ENCODE peak calls at places on chromosome 4, in eight cellular contexts. Q is CD4-positive, alpha-beta T cell; C is kidney glomerular epithelial cell; I is RPMI7951; K is activated T-cell treated with anti-CD3 and anti-CD28 coated beads for 1 hour; S is naive B cell; F is hypothalamus; A is spleen. P is an unnamed sample.

GRCh38 chr4:69134471-69134870 is 38.2 kb downstream of the UGT2B7 start:
- DNase-seq in Q (no peak), C (no peak), I (no peak), K (no peak), S (no peak), F (no peak), A (no peak), P (no peak)

GRCh38 chr4:74612837-74613236 is 167.9 kb downstream of the AREG start:
- DNase-seq in Q (no peak), C (no peak), I (no peak), K (no peak), S (no peak), F (no peak), A (no peak), P (no peak)

GRCh38 chr4:101933855-101934254 is 143.3 kb downstream of the BANK1 start:
- DNase-seq in Q (no peak), C (no peak), I (no peak), K (no peak), S (no peak), F (no peak), A (no peak), P (no peak)

GRCh38 chr4:183455431-183456145 is 11.2 kb downstream of the CDKN2AIP start:
- DNase-seq in Q (no peak), C (no peak), I (peak; percentile 78), K (no peak), S (no peak), F (no peak), A (no peak), P (no peak)

GRCh38 chr4:10982305-10982704 is 297.7 kb upstream of the CLNK start:
- DNase-seq in Q (no peak), C (no peak), I (no peak), K (no peak), S (no peak), F (no peak), A (no peak), P (no peak)

GRCh38 chr4:111506706-111507105 is 638.5 kb upstream of the FAM241A start:
- DNase-seq in Q (no peak), C (no peak), I (no peak), K (no peak), S (no peak), F (no peak), A (no peak), P (no peak)

GRCh38 chr4:25020240-25020639 is 10.5 kb downstream of the LGI2 start:
- DNase-seq in Q (no peak), C (no peak), I (peak; percentile 6), K (no peak), S (no peak), F (no peak), A (no peak), P (no peak)

GRCh38 chr4:139628184-139629012 is 37.2 kb upstream of the MGST2 start:
- DNase-seq in Q (no peak), C (no peak), I (no peak), K (no peak), S (no peak), F (no peak), A (no peak), P (peak; percentile 32)

GRCh38 chr4:154727540-154727939 is 16.3 kb upstream of the LRAT start:
- DNase-seq in Q (no peak), C (no peak), I (no peak), K (no peak), S (no peak), F (no peak), A (no peak), P (no peak)

GRCh38 chr4:136526517-136526916 is 1005.8 kb downstream of the PCDH18 start:
- DNase-seq in Q (no peak), C (peak; percentile 50), I (no peak), K (no peak), S (no peak), F (no peak), A (no peak), P (no peak)

GRCh38 chr4:25908491-25908901 is 5.5 kb upstream of the SMIM20 start:
- DNase-seq in Q (no peak), C (peak; percentile 90), I (peak; percentile 97), K (no peak), S (no peak), F (no peak), A (no peak), P (no peak)

GRCh38 chr4:154073107-154073817 is 284.4 kb upstream of the SFRP2 start:
- DNase-seq in Q (no peak), C (peak; percentile 83), I (peak; percentile 76), K (no peak), S (no peak), F (no peak), A (no peak), P (no peak)

GRCh38 chr4:56681158-56681848 is at the start of gene HOPX:
- DNase-seq in Q (no peak), C (no peak), I (no peak), K (no peak), S (no peak), F (no peak), A (no peak), P (no peak)

GRCh38 chr4:40704073-40704472 is 45.7 kb upstream of the NSUN7 start:
- DNase-seq in Q (no peak), C (no peak), I (no peak), K (no peak), S (no peak), F (no peak), A (no peak), P (no peak)

GRCh38 chr4:1208266-1208961 is 36.0 kb upstream of the SPON2 start:
- DNase-seq in Q (no peak), C (no peak), I (no peak), K (no peak), S (no peak), F (no peak), A (peak; percentile 81), P (no peak)

GRCh38 chr4:126701756-126702155 is 931.0 kb upstream of the INTU start:
- DNase-seq in Q (no peak), C (no peak), I (peak; percentile 80), K (no peak), S (no peak), F (no peak), A (no peak), P (no peak)

GRCh38 chr4:10063544-10064300 is 42.4 kb upstream of the SLC2A9 start:
- DNase-seq in Q (no peak), C (peak; percentile 24), I (peak; percentile 8), K (no peak), S (no peak), F (peak; percentile 31), A (no peak), P (no peak)

GRCh38 chr4:3269105-3269927 is 20.4 kb downstream of the MSANTD1 start:
- DNase-seq in Q (no peak), C (no peak), I (no peak), K (no peak), S (no peak), F (no peak), A (no peak), P (no peak)

GRCh38 chr4:185112104-185112503 is 31.0 kb upstream of the SLC25A4 start:
- DNase-seq in Q (no peak), C (peak; percentile 94), I (peak; percentile 96), K (no peak), S (no peak), F (no peak), A (no peak), P (no peak)

GRCh38 chr4:7397206-7398103 is 37.3 kb downstream of the PSAPL1 start:
- DNase-seq in Q (no peak), C (no peak), I (no peak), K (no peak), S (no peak), F (no peak), A (peak; percentile 47), P (no peak)

GRCh38 chr4:4585012-4585670 is 43.3 kb upstream of the STX18 start:
- DNase-seq in Q (no peak), C (peak; percentile 18), I (no peak), K (no peak), S (no peak), F (no peak), A (no peak), P (no peak)

P was measured in NCI-H1048.